ENCODE peak calls at places on chromosomes 3 and 15, in ten cellular contexts. H, D, G, O, B, X, M, N, F and T are unnamed samples.

GRCh38 chr3:35042210-35042960 is 596.9 kb upstream of the ARPP21 start:
- DNase-seq in X (no peak), D (no peak), M (no peak), N (no peak), B (no peak), G (no peak), F (no peak), H (peak; percentile 25), O (peak; percentile 56), T (no peak)

GRCh38 chr15:57153140-57153539 is 223.2 kb upstream of the CGNL1 start:
- DNase-seq in F (no peak), O (no peak), B (peak; percentile 70), N (no peak), D (no peak), X (no peak), M (no peak), H (no peak), G (no peak), T (no peak)

GRCh38 chr3:70933105-70933810 is 620.8 kb upstream of the MDFIC2 start:
- DNase-seq in H (no peak), G (no peak), O (no peak), B (no peak), M (no peak), N (no peak), X (no peak), D (no peak), F (no peak), T (no peak)

GRCh38 chr3:10495003-10495402 is 10.4 kb downstream of the ATP2B2 start:
- DNase-seq in M (no peak), H (peak; percentile 4), N (peak; percentile 30), F (no peak), O (no peak), B (peak; percentile 18), D (peak; percentile 44), G (no peak), X (peak; percentile 56), T (peak; percentile 70)

GRCh38 chr3:53571264-53571663 is 76.9 kb downstream of the CACNA1D start:
- DNase-seq in B (no peak), H (no peak), D (no peak), G (no peak), M (no peak), O (no peak), X (no peak), N (no peak), F (no peak), T (peak; percentile 0)

GRCh38 chr3:140274429-140274828 is 339.4 kb downstream of the CLSTN2 start:
- DNase-seq in X (no peak), D (no peak), M (no peak), O (no peak), H (no peak), N (no peak), B (no peak), G (no peak), F (no peak), T (no peak)

GRCh38 chr3:101133638-101134037 is 140.4 kb upstream of the ABI3BP start:
- DNase-seq in M (no peak), F (no peak), D (no peak), N (no peak), O (no peak), X (no peak), B (no peak), H (no peak), G (no peak), T (no peak)

GRCh38 chr15:71329509-71330260 is 214.4 kb downstream of the THSD4 start:
- DNase-seq in M (no peak), F (peak; percentile 61), X (no peak), D (no peak), H (peak; percentile 71), N (peak; percentile 15), G (no peak), B (peak; percentile 46), O (peak; percentile 81), T (no peak)

GRCh38 chr3:62876064-62876463 is 848 bp upstream of the CADPS start:
- DNase-seq in D (peak; percentile 2), G (peak; percentile 87), M (no peak), N (peak; percentile 94), F (no peak), O (peak; percentile 71), B (peak; percentile 20), H (peak; percentile 82), X (no peak), T (peak; percentile 94)

DNA sequence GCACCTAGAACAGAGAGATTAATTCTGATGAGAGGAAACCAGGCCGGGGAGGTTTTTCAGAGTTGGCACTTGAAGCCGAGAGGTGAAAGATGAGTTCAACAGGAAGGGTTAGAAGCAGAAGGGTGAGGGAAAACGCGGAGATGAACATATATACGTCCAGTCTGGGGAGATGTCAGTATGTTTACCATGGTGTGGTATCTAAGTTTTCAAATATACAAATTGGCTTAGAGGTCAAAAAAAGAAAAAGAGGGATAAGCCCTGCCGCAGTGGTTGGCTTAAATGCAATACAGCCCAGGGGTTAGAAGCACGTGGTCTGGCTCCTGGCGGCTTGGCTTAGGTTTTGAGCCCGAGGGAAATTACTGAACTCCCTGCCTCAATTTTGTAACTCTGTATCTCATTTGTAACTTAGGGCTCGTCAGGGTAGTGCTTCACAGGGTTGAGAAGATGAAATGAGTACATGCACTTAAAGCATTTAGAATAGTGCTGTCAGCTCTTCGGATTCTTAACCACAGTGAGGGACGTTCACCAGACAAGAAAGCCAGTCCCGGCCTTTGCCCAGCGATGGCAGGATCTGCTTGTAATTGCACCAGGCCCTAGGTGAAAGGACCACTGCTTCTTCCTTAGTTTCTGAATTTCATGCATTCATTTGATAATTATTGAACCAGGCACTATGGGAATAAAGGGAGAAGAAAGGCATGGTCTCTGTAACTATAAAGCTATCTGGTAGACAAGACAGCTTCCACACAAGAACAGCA is 6.4 kb downstream of the HES1 start:
- DNase-seq in D (no peak), X (no peak), N (peak; percentile 52), M (no peak), F (peak; percentile 79), H (no peak), G (no peak), B (no peak), O (no peak), T (no peak)
- H3K4me3 ChIP-seq in D (no peak overlapping the region), X (peak overlapping the region; percentile 47), N (no peak overlapping the region), M (no peak overlapping the region), F (peak overlapping the region; percentile 35), H (no peak overlapping the region), G (no peak overlapping the region), B (no peak overlapping the region), O (no peak overlapping the region), T (no peak overlapping the region)

GRCh38 chr3:13016726-13017255 is 56.4 kb downstream of the IQSEC1 start:
- DNase-seq in M (no peak), X (no peak), D (no peak), N (no peak), H (no peak), F (no peak), G (no peak), B (no peak), O (no peak), T (no peak)

GRCh38 chr3:13017361-13018038 is 55.7 kb downstream of the IQSEC1 start:
- DNase-seq in F (no peak), X (no peak), H (no peak), O (no peak), B (no peak), G (no peak), N (no peak), D (no peak), M (no peak), T (no peak)

GRCh38 chr3:13015286-13016082 is 57.7 kb downstream of the IQSEC1 start:
- DNase-seq in M (no peak), G (peak; percentile 85), H (no peak), B (no peak), N (peak; percentile 34), O (peak; percentile 84), F (no peak), X (no peak), D (no peak), T (no peak)

GRCh38 chr3:13014755-13015285 is 58.4 kb downstream of the IQSEC1 start:
- DNase-seq in O (no peak), X (no peak), N (no peak), H (no peak), F (no peak), B (no peak), D (no peak), M (no peak), G (no peak), T (no peak)

DNA sequence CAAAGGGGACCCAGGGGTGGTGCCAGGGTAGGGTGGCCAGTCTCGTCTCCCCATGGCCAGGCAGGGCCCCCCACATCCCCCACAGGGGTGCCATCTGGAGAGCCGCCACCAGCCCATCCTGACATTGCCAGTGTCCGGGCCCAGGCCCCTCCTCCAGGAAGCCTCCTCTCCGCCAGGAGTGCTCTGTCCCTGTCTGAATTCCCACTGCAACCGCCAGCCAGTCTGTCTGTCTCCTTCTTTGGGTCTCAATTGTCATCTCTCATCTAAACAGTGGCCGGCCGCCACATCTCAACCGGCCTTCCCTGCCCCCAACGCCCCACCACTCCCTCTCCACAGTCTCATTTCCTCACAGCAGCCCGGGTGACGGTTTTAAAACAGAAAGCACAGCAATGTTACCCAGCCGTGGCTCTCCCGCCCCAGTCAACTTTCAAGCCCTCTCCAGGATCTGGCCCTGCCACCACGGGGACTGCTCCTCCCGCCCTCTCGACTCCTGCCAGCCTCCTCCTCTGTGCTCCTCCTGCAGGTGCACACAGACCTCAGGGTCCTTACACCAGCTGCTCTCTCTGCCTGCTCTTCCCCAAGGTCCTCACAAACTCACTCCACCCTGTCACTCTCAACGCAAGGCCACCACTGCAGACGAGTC is 57.0 kb downstream of the IQSEC1 start:
- DNase-seq in H (peak; percentile 70), M (peak; percentile 70), B (no peak), N (no peak), D (no peak), G (peak; percentile 92), X (no peak), O (peak; percentile 90), F (peak; percentile 83), T (peak; percentile 67)
- H3K4me1 ChIP-seq in H (peaks cover 13% of the 10 kb centered on the region), M (peaks cover 78% of the 10 kb centered on the region), B (peaks cover 21% of the 10 kb centered on the region), N (peaks cover 21% of the 10 kb centered on the region), D (peaks cover 88% of the 10 kb centered on the region), G (peaks cover 99% of the 10 kb centered on the region), X (no peaks in the 10 kb centered on the region), O (peaks cover 49% of the 10 kb centered on the region), F (peaks cover 61% of the 10 kb centered on the region), T (peaks cover 13% of the 10 kb centered on the region)

DNA sequence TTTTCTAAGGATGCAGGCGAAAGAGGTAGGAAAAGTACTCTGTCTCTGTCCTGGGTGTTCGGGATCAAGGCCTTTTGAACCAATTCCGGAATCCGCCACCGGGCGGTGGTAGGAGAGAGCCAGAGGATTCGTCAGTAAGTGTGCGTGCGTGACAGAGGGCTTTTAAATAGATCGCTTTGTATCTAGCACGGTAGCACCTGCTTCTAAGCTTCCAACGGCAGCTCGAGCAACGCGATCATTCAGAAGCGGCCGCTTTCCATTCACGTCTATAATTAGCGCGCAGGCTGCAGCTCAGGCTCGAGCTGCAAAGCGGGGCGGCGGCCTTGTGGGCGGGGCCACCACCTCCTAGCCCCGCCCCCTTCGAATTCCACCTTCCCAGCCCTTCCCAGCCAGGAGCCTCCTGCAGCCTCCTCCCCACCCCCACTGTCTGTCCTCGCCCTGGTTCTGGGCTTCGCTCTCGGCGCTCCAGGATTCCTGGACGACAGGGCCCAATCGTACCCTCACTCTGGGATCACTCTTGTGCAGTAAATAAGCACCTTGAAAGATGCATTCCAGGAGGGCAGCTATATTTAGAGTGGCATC is 224.3 kb upstream of the TPRG1 start:
- DNase-seq in G (no peak), B (peak; percentile 63), O (peak; percentile 87), D (peak; percentile 86), X (peak; percentile 75), M (no peak), F (peak; percentile 92), N (peak; percentile 94), H (peak; percentile 85), T (peak; percentile 95)
- TF ChIP-seq CTCF in G (no peak), B (peak; percentile 20), O (no peak), D (peak; percentile 56), X (peak; percentile 33), M (no peak), F (peak; percentile 48), N (peak; percentile 36), H (peak; percentile 19), T (peak; percentile 76)

GRCh38 chr15:85500060-85500708 is 119.8 kb downstream of the AKAP13 start:
- DNase-seq in D (no peak), H (no peak), X (no peak), F (no peak), M (no peak), N (peak; percentile 23), B (no peak), O (no peak), G (peak; percentile 23), T (no peak)
- H3K4me3 ChIP-seq in D (no peak overlapping the region), H (no peak overlapping the region), X (no peak overlapping the region), F (peak overlapping the region; percentile 17), M (no peak overlapping the region), N (no peak overlapping the region), B (no peak overlapping the region), O (no peak overlapping the region), G (no peak overlapping the region), T (no peak overlapping the region)